ENCODE peak calls at places on chromosomes 3 and 15, in five cellular contexts. L, I, O, Q and G are unnamed samples.

GRCh38 chr3:4866841-4867240 is 112.4 kb upstream of the BHLHE40 start:
- DNase-seq in Q (peak), L (peak), I (no peak), O (no peak), G (no peak)

GRCh38 chr15:60379466-60380274 is 18.1 kb downstream of the ANXA2 start:
- DNase-seq in O (peak), L (peak), Q (peak), I (no peak), G (no peak)

GRCh38 chr3:43870110-43870509 is 179.4 kb downstream of the ABHD5 start:
- DNase-seq in I (peak), Q (peak), L (no peak), O (peak), G (no peak)

GRCh38 chr15:34246276-34247010 is 21.6 kb downstream of the EMC4 start:
- DNase-seq in L (no peak), O (no peak), Q (no peak), I (no peak), G (no peak)

GRCh38 chr15:78000089-78000926 is 77.2 kb downstream of the TBC1D2B start:
- DNase-seq in O (peak), L (no peak), Q (peak), I (no peak), G (no peak)

GRCh38 chr3:126618760-126619159 is 36.2 kb downstream of the TXNRD3 start:
- DNase-seq in I (no peak), L (no peak), Q (peak), O (no peak), G (no peak)

GRCh38 chr3:71728632-71729342 is 3.6 kb upstream of the EIF4E3 start:
- DNase-seq in Q (peak), I (no peak), O (no peak), L (no peak), G (no peak)

GRCh38 chr3:109920749-109921148 is 583.4 kb upstream of the DPPA4 start:
- DNase-seq in O (no peak), I (no peak), Q (no peak), L (no peak), G (no peak)

GRCh38 chr15:49831206-49831965 is 210.5 kb downstream of the DTWD1 start:
- DNase-seq in Q (peak), O (peak), I (peak), L (peak), G (no peak)